ENCODE peak calls at places on chromosomes 13 and 19, in five cellular contexts. One of them, this sample, is unnamed.

GRCh38 chr13:112438094-112438493 is 61.9 kb downstream of the SPACA7 start:
- DNase-seq in K562: no peak
- DNase-seq in fibroblast of lung: no peak
- DNase-seq in endodermal cell: no peak
- DNase-seq in neural progenitor cell: no peak
- DNase-seq in this sample: no peak

GRCh38 chr13:39144941-39145533 is 106.8 kb downstream of the NHLRC3 start:
- DNase-seq in K562: peak; percentile 17
- DNase-seq in fibroblast of lung: peak; percentile 55
- DNase-seq in endodermal cell: peak; percentile 83
- DNase-seq in neural progenitor cell: peak; percentile 82
- DNase-seq in this sample: peak; percentile 40

GRCh38 chr13:108086678-108087077 is 128.7 kb downstream of the LIG4 start:
- DNase-seq in K562: no peak
- DNase-seq in fibroblast of lung: no peak
- DNase-seq in endodermal cell: peak; percentile 75
- DNase-seq in neural progenitor cell: peak; percentile 18
- DNase-seq in this sample: peak; percentile 16

GRCh38 chr13:107753748-107754147 is 461.6 kb downstream of the LIG4 start:
- DNase-seq in K562: no peak
- DNase-seq in fibroblast of lung: no peak
- DNase-seq in endodermal cell: no peak
- DNase-seq in neural progenitor cell: no peak
- DNase-seq in this sample: no peak

GRCh38 chr19:54154603-54155345 is 4.7 kb downstream of the LENG1 start:
- DNase-seq in K562: no peak
- DNase-seq in fibroblast of lung: peak; percentile 67
- DNase-seq in endodermal cell: no peak
- DNase-seq in neural progenitor cell: no peak
- DNase-seq in this sample: no peak

GRCh38 chr13:52949744-52950143 is 78.9 kb upstream of the OLFM4 start:
- DNase-seq in K562: no peak
- DNase-seq in fibroblast of lung: no peak
- DNase-seq in endodermal cell: no peak
- DNase-seq in neural progenitor cell: no peak
- DNase-seq in this sample: no peak

GRCh38 chr13:103246581-103247200 is 180.5 kb upstream of the SLC10A2 start:
- DNase-seq in K562: no peak
- DNase-seq in fibroblast of lung: no peak
- DNase-seq in endodermal cell: no peak
- DNase-seq in neural progenitor cell: no peak
- DNase-seq in this sample: no peak

GRCh38 chr19:13430790-13431582 is 75.3 kb downstream of the CACNA1A start:
- DNase-seq in K562: peak; percentile 65
- DNase-seq in fibroblast of lung: peak; percentile 36
- DNase-seq in endodermal cell: peak; percentile 88
- DNase-seq in neural progenitor cell: peak; percentile 63
- DNase-seq in this sample: peak; percentile 50

GRCh38 chr13:39037410-39037879 is 444 bp downstream of the PROSER1 start:
- DNase-seq in K562: no peak
- DNase-seq in fibroblast of lung: no peak
- DNase-seq in endodermal cell: no peak
- DNase-seq in neural progenitor cell: no peak
- DNase-seq in this sample: no peak

GRCh38 chr19:58500242-58500641 is 11.6 kb downstream of the SLC27A5 start:
- DNase-seq in K562: no peak
- DNase-seq in fibroblast of lung: no peak
- DNase-seq in endodermal cell: no peak
- DNase-seq in neural progenitor cell: no peak
- DNase-seq in this sample: no peak

GRCh38 chr13:106117035-106117434 is 418.4 kb downstream of the EFNB2 start:
- DNase-seq in K562: no peak
- DNase-seq in fibroblast of lung: peak; percentile 74
- DNase-seq in endodermal cell: no peak
- DNase-seq in neural progenitor cell: no peak
- DNase-seq in this sample: no peak

GRCh38 chr13:113860051-113860471 is 3.8 kb downstream of the GAS6 start:
- DNase-seq in K562: no peak
- DNase-seq in fibroblast of lung: no peak
- DNase-seq in endodermal cell: peak; percentile 74
- DNase-seq in neural progenitor cell: no peak
- DNase-seq in this sample: no peak

GRCh38 chr13:39777527-39778061 is 122.1 kb downstream of the COG6 start:
- DNase-seq in K562: no peak
- DNase-seq in fibroblast of lung: peak; percentile 96
- DNase-seq in endodermal cell: peak; percentile 59
- DNase-seq in neural progenitor cell: peak; percentile 41
- DNase-seq in this sample: no peak

GRCh38 chr13:110005563-110005962 is 219.2 kb upstream of the IRS2 start:
- DNase-seq in K562: no peak
- DNase-seq in fibroblast of lung: no peak
- DNase-seq in endodermal cell: no peak
- DNase-seq in neural progenitor cell: no peak
- DNase-seq in this sample: no peak

GRCh38 chr13:98478134-98479129 is 98.5 kb downstream of the STK24 start:
- DNase-seq in K562: peak; percentile 35
- DNase-seq in fibroblast of lung: peak; percentile 88
- DNase-seq in endodermal cell: peak; percentile 70
- DNase-seq in neural progenitor cell: peak; percentile 93
- DNase-seq in this sample: no peak

GRCh38 chr13:48586591-48587103 is 53.8 kb upstream of the RCBTB2 start:
- DNase-seq in K562: peak; percentile 10
- DNase-seq in fibroblast of lung: peak; percentile 71
- DNase-seq in endodermal cell: no peak
- DNase-seq in neural progenitor cell: no peak
- DNase-seq in this sample: no peak

GRCh38 chr19:4059493-4059880 is 7.2 kb downstream of the ZBTB7A start:
- DNase-seq in K562: no peak
- DNase-seq in fibroblast of lung: no peak
- DNase-seq in endodermal cell: no peak
- DNase-seq in neural progenitor cell: no peak
- DNase-seq in this sample: no peak

GRCh38 chr13:81012031-81012430 is 671.1 kb upstream of the SPRY2 start:
- DNase-seq in K562: no peak
- DNase-seq in fibroblast of lung: no peak
- DNase-seq in endodermal cell: no peak
- DNase-seq in neural progenitor cell: no peak
- DNase-seq in this sample: peak; percentile 5

GRCh38 chr13:20239748-20240147 is 7.6 kb upstream of the GJB6 start:
- DNase-seq in K562: no peak
- DNase-seq in fibroblast of lung: no peak
- DNase-seq in endodermal cell: no peak
- DNase-seq in neural progenitor cell: no peak
- DNase-seq in this sample: no peak

GRCh38 chr19:1324792-1325567 is 39.3 kb downstream of the EFNA2 start:
- DNase-seq in K562: peak; percentile 88
- DNase-seq in fibroblast of lung: peak; percentile 72
- DNase-seq in endodermal cell: no peak
- DNase-seq in neural progenitor cell: no peak
- DNase-seq in this sample: peak; percentile 86

GRCh38 chr13:39765801-39766463 is 110.5 kb downstream of the COG6 start:
- DNase-seq in K562: no peak
- DNase-seq in fibroblast of lung: peak; percentile 37
- DNase-seq in endodermal cell: peak; percentile 76
- DNase-seq in neural progenitor cell: peak; percentile 52
- DNase-seq in this sample: no peak

GRCh38 chr13:70353096-70353495 is 244.8 kb upstream of the KLHL1 start:
- DNase-seq in K562: no peak
- DNase-seq in fibroblast of lung: no peak
- DNase-seq in endodermal cell: peak; percentile 56
- DNase-seq in neural progenitor cell: peak; percentile 26
- DNase-seq in this sample: peak; percentile 3

GRCh38 chr19:40831502-40832430 is 18.5 kb downstream of the CYP2A6 start:
- DNase-seq in K562: no peak
- DNase-seq in fibroblast of lung: peak; percentile 79
- DNase-seq in endodermal cell: peak; percentile 13
- DNase-seq in neural progenitor cell: no peak
- DNase-seq in this sample: no peak

DNA sequence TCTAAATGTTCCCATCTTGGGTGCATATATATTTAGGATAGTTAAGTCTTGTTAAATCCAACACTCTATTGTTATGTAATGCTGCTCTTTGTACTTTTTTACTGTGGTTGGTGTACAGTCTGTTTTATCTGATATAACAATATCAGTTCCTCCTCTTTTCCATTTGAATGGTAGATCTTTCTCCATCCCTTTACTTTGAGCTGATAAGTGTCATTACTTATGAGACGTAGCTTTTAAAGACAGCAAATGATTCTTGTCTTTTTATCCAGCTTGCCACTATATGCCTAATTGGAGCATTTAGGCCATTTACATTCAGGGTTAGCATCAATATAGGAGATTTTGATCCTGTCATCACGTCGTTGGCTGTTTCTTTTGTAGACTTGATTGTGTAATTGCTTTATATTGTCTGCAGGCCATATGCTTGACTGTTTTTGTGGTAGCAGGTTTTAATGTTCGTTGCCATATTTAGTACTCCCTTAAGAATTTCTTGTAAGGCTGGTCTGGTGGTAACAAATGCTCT is 894.2 kb upstream of the ATXN8OS start:
- DNase-seq in K562: no peak
- DNase-seq in fibroblast of lung: no peak
- DNase-seq in endodermal cell: no peak
- DNase-seq in neural progenitor cell: no peak
- DNase-seq in this sample: no peak
- H3K9ac ChIP-seq in K562: no peak overlapping the region
- H3K9ac ChIP-seq in fibroblast of lung: no peak overlapping the region
- H3K9ac ChIP-seq in endodermal cell: no peak overlapping the region
- H3K9ac ChIP-seq in neural progenitor cell: no peak overlapping the region
- H3K9ac ChIP-seq in this sample: no peak overlapping the region

GRCh38 chr19:5480427-5480836 is 25.2 kb downstream of the ZNRF4 start:
- DNase-seq in K562: peak; percentile 55
- DNase-seq in fibroblast of lung: no peak
- DNase-seq in endodermal cell: peak; percentile 82
- DNase-seq in neural progenitor cell: peak; percentile 45
- DNase-seq in this sample: peak; percentile 35

GRCh38 chr19:5481957-5482356 is 26.7 kb downstream of the ZNRF4 start:
- DNase-seq in K562: no peak
- DNase-seq in fibroblast of lung: no peak
- DNase-seq in endodermal cell: no peak
- DNase-seq in neural progenitor cell: no peak
- DNase-seq in this sample: no peak

GRCh38 chr19:5487222-5487621 is 32.0 kb downstream of the ZNRF4 start:
- DNase-seq in K562: no peak
- DNase-seq in fibroblast of lung: no peak
- DNase-seq in endodermal cell: no peak
- DNase-seq in neural progenitor cell: no peak
- DNase-seq in this sample: no peak

GRCh38 chr19:5485286-5485636 is 30.0 kb downstream of the ZNRF4 start:
- DNase-seq in K562: no peak
- DNase-seq in fibroblast of lung: no peak
- DNase-seq in endodermal cell: no peak
- DNase-seq in neural progenitor cell: no peak
- DNase-seq in this sample: no peak

DNA sequence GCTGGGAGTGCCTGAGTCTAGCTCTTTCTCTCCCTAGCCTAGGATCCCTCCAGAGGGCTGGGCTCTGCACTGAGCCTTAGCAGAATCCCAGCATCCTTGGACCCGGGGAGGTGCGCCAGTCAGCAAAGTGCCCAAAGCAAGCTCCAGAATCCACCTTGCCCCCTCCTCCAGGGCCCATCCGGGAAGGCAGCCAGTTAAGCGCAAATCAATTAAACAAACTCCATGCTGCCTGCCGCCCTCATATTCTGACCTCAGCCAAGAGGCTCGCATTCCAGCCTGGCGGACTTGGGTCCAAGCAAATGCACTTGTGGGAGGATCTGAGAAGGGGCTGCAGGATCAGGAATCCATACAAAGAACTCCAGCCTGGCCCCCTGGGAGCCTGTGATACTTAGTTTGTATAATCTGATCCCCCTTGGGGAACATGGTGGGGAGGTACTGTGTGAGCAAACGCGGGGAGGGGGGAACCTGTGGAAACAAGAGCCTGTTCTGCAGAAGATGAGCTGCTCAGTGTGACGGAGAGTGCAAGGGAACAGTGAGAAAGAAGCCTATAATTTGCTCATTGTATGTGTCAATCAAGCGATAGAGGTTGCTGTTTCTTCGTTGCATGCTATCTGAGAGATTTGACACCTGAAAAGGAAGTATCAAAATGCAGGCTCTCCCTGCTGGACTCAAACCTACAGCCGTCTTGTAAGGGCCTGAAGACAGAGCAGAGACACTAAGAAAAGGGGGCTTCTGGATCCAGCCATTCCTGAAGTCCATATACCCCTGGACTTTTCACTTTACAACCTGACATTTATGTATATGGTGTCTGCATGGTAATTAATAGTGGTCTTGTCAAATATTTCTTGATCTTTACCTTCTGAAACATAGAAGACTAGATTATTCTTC is 29.4 kb downstream of the ZNRF4 start:
- DNase-seq in K562: no peak
- DNase-seq in fibroblast of lung: peak; percentile 71
- DNase-seq in endodermal cell: peak; percentile 89
- DNase-seq in neural progenitor cell: peak; percentile 71
- DNase-seq in this sample: peak; percentile 66
- H3K27me3 ChIP-seq in K562: peaks cover 1% of the 10 kb centered on the region
- H3K27me3 ChIP-seq in fibroblast of lung: no peaks in the 10 kb centered on the region
- H3K27me3 ChIP-seq in endodermal cell: no peaks in the 10 kb centered on the region
- H3K27me3 ChIP-seq in neural progenitor cell: peaks cover 35% of the 10 kb centered on the region
- H3K27me3 ChIP-seq in this sample: peaks cover 4% of the 10 kb centered on the region

GRCh38 chr19:49338691-49339363 is 3.6 kb downstream of the CD37 start:
- DNase-seq in K562: peak; percentile 98
- DNase-seq in fibroblast of lung: peak; percentile 49
- DNase-seq in endodermal cell: peak; percentile 99
- DNase-seq in neural progenitor cell: peak; percentile 98
- DNase-seq in this sample: peak; percentile 68
- H3K9ac ChIP-seq in K562: peak overlapping the region; percentile 48
- H3K9ac ChIP-seq in fibroblast of lung: no peak overlapping the region
- H3K9ac ChIP-seq in endodermal cell: peak overlapping the region; percentile 39
- H3K9ac ChIP-seq in neural progenitor cell: no peak overlapping the region
- H3K9ac ChIP-seq in this sample: peak overlapping the region; percentile 56

DNA sequence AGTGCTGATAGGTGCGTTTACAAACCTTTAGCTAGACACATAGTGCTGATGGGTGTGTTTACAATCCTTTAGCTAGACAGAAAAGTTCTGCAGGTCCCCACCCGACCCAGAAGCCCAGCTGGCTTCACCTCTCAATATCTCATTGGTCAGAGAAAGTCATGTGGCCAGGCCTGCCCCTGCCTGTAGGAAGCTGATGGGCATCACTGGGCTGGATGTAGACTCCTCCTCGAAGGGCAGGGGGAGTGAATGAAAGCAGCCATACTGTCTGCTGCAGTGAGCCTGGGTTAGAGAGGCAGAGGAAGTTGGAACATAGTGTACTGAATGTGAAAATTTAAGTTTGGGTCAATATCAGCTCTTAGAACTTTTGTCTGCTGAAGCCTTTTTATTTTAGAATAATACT is 83.9 kb downstream of the ARHGEF7 start:
- DNase-seq in K562: no peak
- DNase-seq in fibroblast of lung: no peak
- DNase-seq in endodermal cell: no peak
- DNase-seq in neural progenitor cell: no peak
- DNase-seq in this sample: no peak
- H3K27me3 ChIP-seq in K562: no peaks in the 10 kb centered on the region
- H3K27me3 ChIP-seq in fibroblast of lung: no peaks in the 10 kb centered on the region
- H3K27me3 ChIP-seq in endodermal cell: no peaks in the 10 kb centered on the region
- H3K27me3 ChIP-seq in neural progenitor cell: no peaks in the 10 kb centered on the region
- H3K27me3 ChIP-seq in this sample: no peaks in the 10 kb centered on the region